ENCODE peak calls at places on chromosomes 7 and 10, in five cellular contexts. L is CD4-positive, alpha-beta T cell; H is testis; R is prostate gland; S is body of pancreas. E is an unnamed sample.

GRCh38 chr10:112959207-112959838 is 9.3 kb downstream of the TCF7L2 start:
- DNase-seq in L (no peak), H (no peak), R (no peak), S (no peak), E (no peak)

GRCh38 chr7:92717982-92718716 is 118.2 kb downstream of the CDK6 start:
- DNase-seq in S (peak; percentile 73), H (no peak), R (peak; percentile 74), L (peak; percentile 14), E (no peak)

GRCh38 chr10:18675069-18675801 is 16.0 kb downstream of the ARL5B start:
- DNase-seq in H (no peak), S (no peak), R (no peak), L (no peak), E (no peak)

GRCh38 chr7:158976468-158976848 is 120.1 kb downstream of the DYNC2I1 start:
- DNase-seq in S (no peak), R (no peak), L (no peak), H (no peak), E (no peak)

GRCh38 chr7:45589915-45590678 is 15.9 kb downstream of the ADCY1 start:
- DNase-seq in H (no peak), S (no peak), R (no peak), L (no peak), E (no peak)

GRCh38 chr7:87395442-87396020 is 50.1 kb downstream of the CROT start:
- DNase-seq in S (no peak), L (no peak), H (no peak), R (no peak), E (no peak)

GRCh38 chr7:39453743-39454355 is 112.4 kb upstream of the YAE1 start:
- DNase-seq in L (peak; percentile 11), S (peak; percentile 64), H (peak; percentile 71), R (no peak), E (no peak)

GRCh38 chr7:137953692-137954470 is 48.0 kb downstream of the CREB3L2 start:
- DNase-seq in L (no peak), H (no peak), R (no peak), S (no peak), E (no peak)

GRCh38 chr7:57403601-57404342 is 46.2 kb upstream of the ZNF716 start:
- DNase-seq in H (peak; percentile 89), R (no peak), S (peak; percentile 76), L (no peak), E (no peak)

GRCh38 chr7:47587976-47588375 is 6.1 kb upstream of the TNS3 start:
- DNase-seq in L (no peak), S (no peak), R (no peak), H (no peak), E (no peak)
- H3K27ac ChIP-seq in L (no peak overlapping the region), S (no peak overlapping the region), R (no peak overlapping the region), H (no peak overlapping the region), E (no peak overlapping the region)

GRCh38 chr10:100890696-100891271 is 22.0 kb upstream of the SLF2 start:
- DNase-seq in R (no peak), H (no peak), L (no peak), S (no peak), E (no peak)

GRCh38 chr10:100889546-100889945 is 23.2 kb upstream of the SLF2 start:
- DNase-seq in L (no peak), S (no peak), R (no peak), H (no peak), E (no peak)

GRCh38 chr10:100890141-100890695 is 22.5 kb upstream of the SLF2 start:
- DNase-seq in S (no peak), L (no peak), R (no peak), H (no peak), E (no peak)

GRCh38 chr10:100887761-100888296 is 24.9 kb upstream of the SLF2 start:
- DNase-seq in S (no peak), L (no peak), H (no peak), R (no peak), E (no peak)

DNA sequence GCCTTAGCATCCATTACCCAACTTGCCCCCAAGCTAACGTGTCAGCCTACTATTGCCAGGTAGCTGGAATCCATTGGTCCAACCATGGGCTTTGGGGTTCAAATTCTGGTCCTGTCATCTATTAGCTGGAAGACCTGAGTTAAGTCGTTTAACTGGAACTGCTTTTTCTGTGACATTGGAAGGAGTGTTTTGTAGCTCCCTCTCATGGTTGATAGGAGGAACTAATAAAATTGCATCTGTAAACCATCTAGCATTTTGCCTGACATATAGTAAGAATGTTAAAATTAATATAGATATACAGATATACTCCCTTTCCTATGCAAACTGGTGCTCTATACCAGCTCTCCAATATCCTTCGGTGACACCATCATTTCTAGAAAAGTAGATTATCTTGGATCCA is 23.8 kb upstream of the SLF2 start:
- DNase-seq in H (no peak), S (no peak), L (no peak), R (no peak), E (no peak)
- TF ChIP-seq CTCF in H (no peak), S (no peak), L (no peak), R (no peak), E (no peak)

DNA sequence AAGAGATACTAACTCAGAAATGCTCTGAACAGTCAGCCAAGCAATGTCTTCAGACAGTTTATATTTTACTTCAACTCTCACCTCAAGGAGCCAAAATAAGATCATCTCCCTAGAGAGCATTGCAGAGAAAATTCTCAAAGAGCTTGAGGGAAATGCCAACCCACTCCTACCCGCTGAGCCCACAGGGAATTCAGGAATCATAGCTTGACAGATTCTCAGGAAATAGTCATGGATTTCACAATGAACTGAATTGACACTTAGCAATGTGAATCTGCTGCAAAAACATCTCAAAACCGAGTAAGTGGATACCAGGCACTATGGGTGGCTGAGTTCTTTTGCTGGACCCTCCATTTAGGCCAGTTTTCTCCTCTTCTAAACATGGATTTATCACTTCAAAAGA is 9.8 kb upstream of the PLAC9 start:
- DNase-seq in R (no peak), S (no peak), H (no peak), L (no peak), E (no peak)
- H3K27ac ChIP-seq in R (no peak overlapping the region), S (no peak overlapping the region), H (no peak overlapping the region), L (no peak overlapping the region), E (no peak overlapping the region)

DNA sequence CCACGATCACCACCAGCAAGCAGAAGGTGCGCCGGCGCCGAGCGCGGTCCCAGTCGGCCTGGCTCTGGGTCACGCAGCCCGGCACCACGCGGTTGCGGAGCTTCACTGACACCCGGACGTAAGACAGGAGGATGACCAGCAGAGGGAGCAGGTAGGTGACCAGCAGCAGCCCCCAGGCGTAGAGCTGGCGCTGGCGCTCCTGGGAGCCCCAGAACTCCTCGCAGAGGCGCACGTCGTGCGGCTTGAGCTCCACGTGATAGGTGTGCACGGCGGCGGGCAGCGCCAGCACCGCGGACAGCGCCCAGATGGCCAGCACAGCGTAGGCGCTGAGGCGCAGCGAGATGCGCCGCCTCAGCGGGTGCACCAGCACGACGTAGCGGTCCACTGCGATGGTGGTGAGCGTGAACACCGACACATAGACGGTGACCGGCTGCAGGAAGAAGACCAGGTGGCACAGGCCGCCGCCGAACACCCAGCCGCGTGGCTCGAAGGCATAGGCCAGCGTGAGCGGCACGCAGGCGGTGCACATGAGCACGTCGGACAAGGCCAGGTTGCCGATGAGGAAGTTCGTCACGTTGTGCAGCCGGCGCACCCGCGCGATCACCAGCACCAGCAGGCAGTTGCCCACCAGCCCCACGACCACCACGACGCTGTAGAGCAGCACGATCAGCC is 920 bp downstream of the PRLHR start:
- DNase-seq in H (peak; percentile 76), L (peak; percentile 19), S (peak; percentile 72), R (no peak), E (no peak)
- TF ChIP-seq CTCF in H (no peak), L (peak; percentile 37), S (no peak), R (peak; percentile 20), E (peak; percentile 27)

DNA sequence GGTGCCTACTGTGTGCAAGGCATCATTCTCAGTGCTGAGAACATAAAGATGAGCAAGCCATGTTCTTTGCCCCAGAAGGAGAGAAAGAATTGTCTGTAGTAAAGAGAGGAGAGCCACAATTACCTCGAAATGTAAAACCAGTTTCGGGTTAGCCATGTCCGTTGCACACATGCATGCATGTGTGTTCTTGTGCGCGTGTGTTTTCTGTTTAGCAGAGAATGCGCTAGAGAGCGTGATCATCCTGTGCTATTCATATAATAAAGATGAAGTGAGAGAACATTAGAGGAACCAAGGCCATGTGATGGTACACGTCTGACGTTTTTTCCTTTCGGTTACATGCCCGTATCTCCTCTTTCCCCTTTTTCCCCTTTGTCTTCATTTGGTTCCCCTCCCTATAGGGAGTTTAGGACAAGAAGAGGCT is 158.2 kb downstream of the CELF2 start:
- DNase-seq in R (no peak), L (no peak), S (no peak), H (peak; percentile 30), E (no peak)
- H3K27ac ChIP-seq in R (no peak overlapping the region), L (peak overlapping the region; percentile 57), S (peak overlapping the region; percentile 54), H (no peak overlapping the region), E (peak overlapping the region; percentile 72)

GRCh38 chr7:11319491-11320274 is 346.0 kb downstream of the PHF14 start:
- DNase-seq in R (no peak), S (no peak), L (no peak), H (no peak), E (no peak)

GRCh38 chr7:11317766-11318165 is 344.1 kb downstream of the PHF14 start:
- DNase-seq in S (no peak), H (no peak), L (no peak), R (no peak), E (no peak)

GRCh38 chr7:11315687-11316258 is 342.1 kb downstream of the PHF14 start:
- DNase-seq in L (no peak), H (no peak), R (no peak), S (no peak), E (no peak)

GRCh38 chr7:11313801-11314200 is 340.1 kb downstream of the PHF14 start:
- DNase-seq in S (no peak), R (no peak), L (no peak), H (no peak), E (no peak)
- TF ChIP-seq CTCF in S (no peak), R (no peak), L (no peak), H (no peak), E (no peak)

GRCh38 chr10:74034301-74034700 is 36.4 kb downstream of the VCL start:
- DNase-seq in L (no peak), H (no peak), S (no peak), R (no peak), E (no peak)
- H3K27ac ChIP-seq in L (peak overlapping the region; percentile 8), H (peak overlapping the region; percentile 13), S (no peak overlapping the region), R (no peak overlapping the region), E (peak overlapping the region; percentile 50)